ENCODE peak calls at places on chromosomes 7 and 10, in ten cellular contexts. One of them, this sample, is unnamed.

GRCh38 chr7:102935450-102936110 is 22.8 kb downstream of the LRRC17 start:
- DNase-seq in adrenal gland: no peak
- DNase-seq in heart right ventricle: no peak
- DNase-seq in cardiac fibroblast: peak
- DNase-seq in mucosa of descending colon: no peak
- DNase-seq in A549: no peak
- DNase-seq in mammary epithelial cell: no peak
- DNase-seq in SJCRH30: no peak
- DNase-seq in ascending aorta: no peak
- DNase-seq in AG04450: no peak
- DNase-seq in this sample: peak

GRCh38 chr7:27863866-27864265 is 123.9 kb downstream of the TAX1BP1 start:
- DNase-seq in adrenal gland: peak
- DNase-seq in heart right ventricle: no peak
- DNase-seq in cardiac fibroblast: no peak
- DNase-seq in mucosa of descending colon: no peak
- DNase-seq in A549: no peak
- DNase-seq in mammary epithelial cell: no peak
- DNase-seq in SJCRH30: no peak
- DNase-seq in ascending aorta: no peak
- DNase-seq in AG04450: no peak
- DNase-seq in this sample: no peak

GRCh38 chr10:103882285-103883007 is 27.1 kb upstream of the SH3PXD2A start:
- DNase-seq in adrenal gland: peak
- DNase-seq in heart right ventricle: no peak
- DNase-seq in cardiac fibroblast: no peak
- DNase-seq in mucosa of descending colon: no peak
- DNase-seq in A549: no peak
- DNase-seq in mammary epithelial cell: no peak
- DNase-seq in SJCRH30: no peak
- DNase-seq in ascending aorta: no peak
- DNase-seq in AG04450: no peak
- DNase-seq in this sample: no peak

GRCh38 chr7:71636329-71636728 is 504.4 kb downstream of the GALNT17 start:
- DNase-seq in adrenal gland: no peak
- DNase-seq in heart right ventricle: no peak
- DNase-seq in cardiac fibroblast: no peak
- DNase-seq in mucosa of descending colon: no peak
- DNase-seq in A549: no peak
- DNase-seq in mammary epithelial cell: no peak
- DNase-seq in SJCRH30: no peak
- DNase-seq in ascending aorta: no peak
- DNase-seq in AG04450: no peak
- DNase-seq in this sample: peak

GRCh38 chr10:8420182-8420581 is 365.7 kb downstream of the GATA3 start:
- DNase-seq in adrenal gland: no peak
- DNase-seq in heart right ventricle: no peak
- DNase-seq in cardiac fibroblast: no peak
- DNase-seq in mucosa of descending colon: no peak
- DNase-seq in A549: no peak
- DNase-seq in mammary epithelial cell: no peak
- DNase-seq in SJCRH30: no peak
- DNase-seq in ascending aorta: no peak
- DNase-seq in AG04450: no peak
- DNase-seq in this sample: no peak

GRCh38 chr10:51092402-51092801 is 18.1 kb downstream of the PRKG1 start:
- DNase-seq in adrenal gland: peak
- DNase-seq in heart right ventricle: peak
- DNase-seq in cardiac fibroblast: peak
- DNase-seq in mucosa of descending colon: no peak
- DNase-seq in A549: no peak
- DNase-seq in mammary epithelial cell: no peak
- DNase-seq in SJCRH30: no peak
- DNase-seq in ascending aorta: peak
- DNase-seq in AG04450: no peak
- DNase-seq in this sample: peak

GRCh38 chr7:40833541-40834234 is 698.9 kb downstream of the SUGCT start:
- DNase-seq in adrenal gland: no peak
- DNase-seq in heart right ventricle: no peak
- DNase-seq in cardiac fibroblast: peak
- DNase-seq in mucosa of descending colon: no peak
- DNase-seq in A549: no peak
- DNase-seq in mammary epithelial cell: no peak
- DNase-seq in SJCRH30: no peak
- DNase-seq in ascending aorta: no peak
- DNase-seq in AG04450: no peak
- DNase-seq in this sample: peak

GRCh38 chr7:149865437-149865836 is 8.3 kb upstream of the ATP6V0E2 start:
- DNase-seq in adrenal gland: no peak
- DNase-seq in heart right ventricle: no peak
- DNase-seq in cardiac fibroblast: peak
- DNase-seq in mucosa of descending colon: no peak
- DNase-seq in A549: no peak
- DNase-seq in mammary epithelial cell: no peak
- DNase-seq in SJCRH30: no peak
- DNase-seq in ascending aorta: no peak
- DNase-seq in AG04450: no peak
- DNase-seq in this sample: peak

GRCh38 chr7:117065585-117066150 is 112.4 kb downstream of the ST7 start:
- DNase-seq in adrenal gland: no peak
- DNase-seq in heart right ventricle: no peak
- DNase-seq in cardiac fibroblast: no peak
- DNase-seq in mucosa of descending colon: no peak
- DNase-seq in A549: no peak
- DNase-seq in mammary epithelial cell: peak
- DNase-seq in SJCRH30: no peak
- DNase-seq in ascending aorta: no peak
- DNase-seq in AG04450: no peak
- DNase-seq in this sample: no peak

GRCh38 chr7:122886357-122887081 is at the start of gene CADPS2:
- DNase-seq in adrenal gland: peak
- DNase-seq in heart right ventricle: peak
- DNase-seq in cardiac fibroblast: peak
- DNase-seq in mucosa of descending colon: peak
- DNase-seq in A549: peak
- DNase-seq in mammary epithelial cell: peak
- DNase-seq in SJCRH30: no peak
- DNase-seq in ascending aorta: peak
- DNase-seq in AG04450: peak
- DNase-seq in this sample: peak

GRCh38 chr10:7408003-7408493 is 2.8 kb downstream of the SFMBT2 start:
- DNase-seq in adrenal gland: peak
- DNase-seq in heart right ventricle: peak
- DNase-seq in cardiac fibroblast: no peak
- DNase-seq in mucosa of descending colon: peak
- DNase-seq in A549: no peak
- DNase-seq in mammary epithelial cell: no peak
- DNase-seq in SJCRH30: no peak
- DNase-seq in ascending aorta: peak
- DNase-seq in AG04450: no peak
- DNase-seq in this sample: no peak

GRCh38 chr7:139741813-139742344 is 35.9 kb downstream of the HIPK2 start:
- DNase-seq in adrenal gland: no peak
- DNase-seq in heart right ventricle: no peak
- DNase-seq in cardiac fibroblast: peak
- DNase-seq in mucosa of descending colon: no peak
- DNase-seq in A549: no peak
- DNase-seq in mammary epithelial cell: no peak
- DNase-seq in SJCRH30: no peak
- DNase-seq in ascending aorta: no peak
- DNase-seq in AG04450: no peak
- DNase-seq in this sample: no peak

GRCh38 chr10:77501846-77502251 is 135.8 kb downstream of the KCNMA1 start:
- DNase-seq in adrenal gland: no peak
- DNase-seq in heart right ventricle: no peak
- DNase-seq in cardiac fibroblast: peak
- DNase-seq in mucosa of descending colon: no peak
- DNase-seq in A549: no peak
- DNase-seq in mammary epithelial cell: peak
- DNase-seq in SJCRH30: no peak
- DNase-seq in ascending aorta: no peak
- DNase-seq in AG04450: no peak
- DNase-seq in this sample: no peak

DNA sequence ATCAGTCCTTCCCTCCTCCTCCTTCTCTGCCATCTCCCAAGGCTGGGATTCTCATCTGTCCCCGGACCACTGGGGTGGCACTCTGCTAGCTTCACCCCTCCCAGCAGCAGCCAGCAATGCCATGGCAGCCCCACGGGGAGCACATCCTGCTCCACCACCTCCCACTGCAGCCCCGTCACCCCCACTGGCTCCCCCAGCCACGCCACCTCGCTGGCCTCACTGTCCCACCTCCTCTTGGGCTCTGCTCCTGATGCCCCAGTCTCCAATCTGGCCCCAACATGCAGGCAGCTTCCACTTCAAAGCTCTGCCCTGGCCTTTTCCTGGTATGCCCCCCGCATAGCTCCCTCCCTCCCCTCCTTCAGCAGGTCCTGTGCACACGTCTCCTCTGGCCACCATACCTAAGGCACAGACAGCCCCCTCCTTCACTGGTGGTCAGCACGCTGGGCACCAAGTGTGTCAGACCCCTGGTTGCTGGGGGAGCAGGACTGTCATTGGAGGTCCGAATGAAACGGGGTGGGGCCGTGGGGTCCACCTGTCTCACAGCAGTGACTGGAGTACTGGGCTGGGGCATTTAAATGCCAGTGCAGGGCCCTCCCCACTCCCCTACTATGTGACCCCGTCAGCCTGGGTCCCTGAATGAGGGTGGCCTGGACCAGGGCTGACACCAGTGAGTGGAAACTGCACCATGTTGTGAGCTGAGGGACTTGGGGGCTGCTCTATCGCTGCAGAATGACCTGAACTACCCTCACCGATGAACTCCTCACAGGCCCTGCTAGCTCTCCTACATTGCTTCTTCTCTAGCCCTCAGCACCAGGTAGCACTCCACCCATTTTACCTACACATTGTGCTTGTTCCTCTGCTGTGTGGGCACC is 38.7 kb downstream of the RASGEF1A start:
- DNase-seq in adrenal gland: peak
- DNase-seq in heart right ventricle: no peak
- DNase-seq in cardiac fibroblast: no peak
- DNase-seq in mucosa of descending colon: peak
- DNase-seq in A549: no peak
- DNase-seq in mammary epithelial cell: no peak
- DNase-seq in SJCRH30: no peak
- DNase-seq in ascending aorta: peak
- DNase-seq in AG04450: no peak
- DNase-seq in this sample: no peak
- H3K4me3 ChIP-seq in adrenal gland: no peak
- H3K4me3 ChIP-seq in heart right ventricle: no peak
- H3K4me3 ChIP-seq in cardiac fibroblast: no peak
- H3K4me3 ChIP-seq in mucosa of descending colon: no peak
- H3K4me3 ChIP-seq in A549: no peak
- H3K4me3 ChIP-seq in mammary epithelial cell: no peak
- H3K4me3 ChIP-seq in SJCRH30: no peak
- H3K4me3 ChIP-seq in ascending aorta: no peak
- H3K4me3 ChIP-seq in AG04450: no peak
- H3K4me3 ChIP-seq in this sample: no peak

DNA sequence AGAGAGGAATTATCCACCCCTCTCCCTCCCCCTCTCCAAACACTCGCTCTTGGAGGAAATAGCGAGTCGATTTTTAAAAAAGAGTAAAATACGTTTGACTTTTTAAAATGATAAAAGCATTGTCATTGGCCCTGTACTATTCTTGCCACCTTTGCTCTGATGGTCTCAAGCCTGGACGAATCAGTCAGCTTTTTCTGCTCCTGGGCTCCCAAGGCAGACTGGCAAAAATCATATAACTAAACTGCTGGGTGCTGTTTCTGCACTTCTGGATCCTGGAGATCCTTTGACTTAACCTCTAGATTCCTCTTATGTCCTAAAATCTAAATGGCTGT is 1.7 kb downstream of the TPST1 start:
- DNase-seq in adrenal gland: peak
- DNase-seq in heart right ventricle: no peak
- DNase-seq in cardiac fibroblast: no peak
- DNase-seq in mucosa of descending colon: no peak
- DNase-seq in A549: no peak
- DNase-seq in mammary epithelial cell: no peak
- DNase-seq in SJCRH30: no peak
- DNase-seq in ascending aorta: peak
- DNase-seq in AG04450: no peak
- DNase-seq in this sample: no peak
- H3K4me3 ChIP-seq in adrenal gland: no peak
- H3K4me3 ChIP-seq in heart right ventricle: no peak
- H3K4me3 ChIP-seq in cardiac fibroblast: peak
- H3K4me3 ChIP-seq in mucosa of descending colon: no peak
- H3K4me3 ChIP-seq in A549: no peak
- H3K4me3 ChIP-seq in mammary epithelial cell: peak
- H3K4me3 ChIP-seq in SJCRH30: peak
- H3K4me3 ChIP-seq in ascending aorta: peak
- H3K4me3 ChIP-seq in AG04450: peak
- H3K4me3 ChIP-seq in this sample: peak

GRCh38 chr10:69802424-69803161 is 887 bp downstream of the COL13A1 start:
- DNase-seq in adrenal gland: no peak
- DNase-seq in heart right ventricle: peak
- DNase-seq in cardiac fibroblast: peak
- DNase-seq in mucosa of descending colon: no peak
- DNase-seq in A549: no peak
- DNase-seq in mammary epithelial cell: peak
- DNase-seq in SJCRH30: peak
- DNase-seq in ascending aorta: peak
- DNase-seq in AG04450: no peak
- DNase-seq in this sample: peak
- H3K4me3 ChIP-seq in adrenal gland: peak
- H3K4me3 ChIP-seq in heart right ventricle: peak
- H3K4me3 ChIP-seq in cardiac fibroblast: peak
- H3K4me3 ChIP-seq in mucosa of descending colon: peak
- H3K4me3 ChIP-seq in A549: peak
- H3K4me3 ChIP-seq in mammary epithelial cell: peak
- H3K4me3 ChIP-seq in SJCRH30: peak
- H3K4me3 ChIP-seq in ascending aorta: peak
- H3K4me3 ChIP-seq in AG04450: peak
- H3K4me3 ChIP-seq in this sample: peak

DNA sequence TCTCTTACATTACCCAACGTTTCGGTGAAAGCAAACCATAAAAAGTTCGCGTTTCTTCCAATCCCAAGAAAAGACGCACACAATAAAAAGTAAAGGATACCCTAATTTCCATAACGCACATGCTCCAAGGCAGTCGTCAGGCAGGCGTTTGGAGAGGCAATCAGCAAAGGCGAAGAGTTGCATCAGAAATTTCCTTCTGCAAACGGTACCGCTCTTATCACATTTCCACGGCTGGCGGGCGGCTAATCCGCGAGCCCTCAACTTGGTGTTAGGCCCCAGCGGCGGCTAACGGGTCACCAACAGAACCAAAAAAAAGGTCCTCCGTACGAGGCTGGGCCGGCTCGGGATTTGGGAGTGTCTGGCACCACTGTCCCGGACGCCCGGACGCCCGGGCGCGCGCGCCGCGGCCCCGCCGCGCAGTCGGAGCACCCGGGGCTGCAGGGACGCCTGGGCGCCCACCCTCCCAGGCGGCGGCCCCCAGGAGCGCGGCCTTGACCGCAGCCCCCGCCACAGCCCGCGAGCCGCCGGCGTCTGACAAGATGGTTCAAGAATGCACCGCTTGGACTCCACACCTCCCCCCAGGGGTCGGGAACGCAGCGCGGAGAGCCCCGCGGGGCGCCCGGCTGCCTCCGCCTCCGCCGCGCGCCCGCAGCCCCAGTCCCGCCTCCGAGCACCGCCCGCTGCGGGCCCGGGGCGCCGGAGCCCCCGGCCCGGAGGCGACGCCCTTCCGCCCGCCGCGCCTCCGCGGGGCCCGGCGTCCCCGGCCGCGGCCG is 9.8 kb upstream of the GRB10 start:
- DNase-seq in adrenal gland: peak
- DNase-seq in heart right ventricle: peak
- DNase-seq in cardiac fibroblast: peak
- DNase-seq in mucosa of descending colon: peak
- DNase-seq in A549: peak
- DNase-seq in mammary epithelial cell: no peak
- DNase-seq in SJCRH30: no peak
- DNase-seq in ascending aorta: no peak
- DNase-seq in AG04450: no peak
- DNase-seq in this sample: peak
- H3K4me3 ChIP-seq in adrenal gland: peak
- H3K4me3 ChIP-seq in heart right ventricle: peak
- H3K4me3 ChIP-seq in cardiac fibroblast: peak
- H3K4me3 ChIP-seq in mucosa of descending colon: peak
- H3K4me3 ChIP-seq in A549: peak
- H3K4me3 ChIP-seq in mammary epithelial cell: peak
- H3K4me3 ChIP-seq in SJCRH30: peak
- H3K4me3 ChIP-seq in ascending aorta: peak
- H3K4me3 ChIP-seq in AG04450: peak
- H3K4me3 ChIP-seq in this sample: peak